ENCODE peak calls at places on chromosomes 4 and X, in nine cellular contexts. I is A549, D is lower leg skin, X is colonic mucosa, H is heart right ventricle, F is progenitor cell of endocrine pancreas, Z is kidney epithelial cell, Q is osteocyte, N is AG09319. S is an unnamed sample.

GRCh38 chr4:70927502-70928139 is 25.5 kb downstream of the MOB1B start:
- DNase-seq in I (no peak), H (no peak), X (no peak), Q (no peak), Z (no peak), N (no peak), D (no peak), F (no peak), S (no peak)

GRCh38 chr4:168309781-168310180 is 8.8 kb downstream of the DDX60 start:
- DNase-seq in N (no peak), Q (no peak), I (no peak), F (no peak), Z (no peak), H (no peak), X (no peak), D (no peak), S (no peak)

GRCh38 chrX:70044541-70045245 is 5.0 kb downstream of the AWAT2 start:
- DNase-seq in X (no peak), D (peak), I (no peak), F (no peak), N (no peak), Q (peak), H (no peak), Z (no peak), S (peak)

GRCh38 chr4:47488706-47489105 is 3.6 kb downstream of the ATP10D start:
- DNase-seq in Q (no peak), I (no peak), D (no peak), X (no peak), F (no peak), N (no peak), Z (no peak), H (no peak), S (no peak)

GRCh38 chr4:42136371-42136770 is 16.1 kb downstream of the BEND4 start:
- DNase-seq in N (no peak), Z (no peak), X (no peak), Q (no peak), I (no peak), F (no peak), H (no peak), D (no peak), S (no peak)

GRCh38 chr4:3215256-3215655 is 33.7 kb upstream of the MSANTD1 start:
- DNase-seq in I (no peak), N (no peak), Q (no peak), H (no peak), F (no peak), D (peak), X (no peak), Z (no peak), S (no peak)

GRCh38 chr4:184583738-184584502 is 65.3 kb downstream of the CASP3 start:
- DNase-seq in D (no peak), N (no peak), Q (no peak), Z (no peak), X (no peak), H (no peak), I (no peak), F (no peak), S (no peak)

GRCh38 chrX:153587342-153587741 is 11.6 kb downstream of the CCNQ start:
- DNase-seq in H (no peak), X (no peak), D (no peak), I (no peak), Q (no peak), Z (no peak), F (no peak), N (no peak), S (no peak)

GRCh38 chr4:186936496-186937375 is 213.1 kb upstream of the FAT1 start:
- DNase-seq in N (peak), X (no peak), D (no peak), H (no peak), F (no peak), Z (peak), Q (no peak), I (peak), S (no peak)

GRCh38 chr4:128386761-128387599 is 99.4 kb upstream of the PGRMC2 start:
- DNase-seq in D (peak), F (no peak), H (peak), X (peak), Z (peak), Q (peak), N (peak), I (peak), S (no peak)

GRCh38 chrX:10901290-10901633 is 209.9 kb upstream of the HCCS start:
- DNase-seq in N (no peak), X (no peak), D (no peak), Z (no peak), H (no peak), Q (no peak), I (no peak), F (no peak), S (no peak)

GRCh38 chr4:77178560-77178959 is 21.6 kb downstream of the CCNG2 start:
- DNase-seq in Z (no peak), N (no peak), H (no peak), I (no peak), X (no peak), D (no peak), F (no peak), Q (no peak), S (no peak)

DNA sequence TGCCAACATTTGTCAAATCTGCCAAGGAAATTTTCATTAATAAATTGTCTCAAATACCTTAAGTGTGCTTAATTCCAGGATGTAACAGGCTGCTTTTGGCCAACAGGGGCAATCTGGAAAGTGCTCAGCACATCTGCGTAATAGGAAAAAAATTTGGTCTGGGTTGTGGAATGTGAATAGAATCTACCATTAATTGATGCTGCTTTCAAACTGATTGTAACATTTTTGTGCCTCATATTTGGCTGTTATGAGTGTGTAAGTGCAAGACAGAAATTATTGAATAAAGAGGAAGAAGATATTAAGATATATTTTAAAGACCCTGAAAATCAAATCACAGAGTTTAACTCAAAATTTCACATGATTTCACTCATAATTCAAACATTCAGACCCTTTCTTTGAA is 41.1 kb downstream of the REELD1 start:
- DNase-seq in N (no peak), H (no peak), Z (no peak), X (no peak), I (no peak), D (no peak), F (no peak), Q (no peak), S (no peak)
- TF ChIP-seq CTCF in N (no peak), H (no peak), Z (no peak), X (no peak), I (no peak), D (no peak), F (no peak), Q (no peak), S (no peak)

GRCh38 chr4:156295676-156296075 is 342.0 kb upstream of the CTSO start:
- DNase-seq in Z (no peak), D (no peak), H (no peak), Q (no peak), N (no peak), F (no peak), I (no peak), X (no peak), S (no peak)

GRCh38 chr4:156293657-156294297 is 340.1 kb upstream of the CTSO start:
- DNase-seq in N (no peak), X (no peak), H (no peak), D (no peak), F (no peak), Z (peak), I (no peak), Q (no peak), S (no peak)

GRCh38 chr4:156298230-156298629 is 344.6 kb upstream of the CTSO start:
- DNase-seq in H (no peak), Q (no peak), N (peak), X (no peak), D (no peak), Z (peak), I (no peak), F (no peak), S (no peak)

GRCh38 chr4:156291317-156291716 is 337.7 kb upstream of the CTSO start:
- DNase-seq in X (no peak), H (no peak), Z (no peak), N (no peak), D (no peak), Q (no peak), F (no peak), I (no peak), S (no peak)

DNA sequence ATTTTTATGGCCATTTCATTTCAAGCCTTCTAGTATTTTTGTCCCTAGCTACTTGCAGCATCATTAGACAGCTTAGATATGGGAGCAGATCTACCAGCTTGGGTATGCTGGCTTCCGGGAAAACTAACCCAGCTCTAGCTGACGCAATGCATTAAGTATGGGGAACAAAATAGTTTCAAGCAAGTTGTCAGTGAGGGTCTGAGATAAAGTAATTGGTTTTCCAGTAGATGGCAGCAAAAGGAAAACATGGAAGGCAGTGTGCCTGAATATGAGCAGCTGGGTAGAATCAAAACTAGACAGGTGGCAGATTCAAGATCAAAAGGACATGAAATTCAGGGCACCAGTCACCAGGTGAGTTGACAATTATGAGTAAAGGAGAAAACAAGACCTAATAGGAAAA is 340.9 kb upstream of the CTSO start:
- DNase-seq in Z (peak), Q (no peak), X (no peak), D (no peak), I (no peak), H (no peak), N (no peak), F (no peak), S (no peak)
- TF ChIP-seq CTCF in Z (peak), Q (peak), X (no peak), D (no peak), I (peak), H (peak), N (peak), F (peak), S (peak)

DNA sequence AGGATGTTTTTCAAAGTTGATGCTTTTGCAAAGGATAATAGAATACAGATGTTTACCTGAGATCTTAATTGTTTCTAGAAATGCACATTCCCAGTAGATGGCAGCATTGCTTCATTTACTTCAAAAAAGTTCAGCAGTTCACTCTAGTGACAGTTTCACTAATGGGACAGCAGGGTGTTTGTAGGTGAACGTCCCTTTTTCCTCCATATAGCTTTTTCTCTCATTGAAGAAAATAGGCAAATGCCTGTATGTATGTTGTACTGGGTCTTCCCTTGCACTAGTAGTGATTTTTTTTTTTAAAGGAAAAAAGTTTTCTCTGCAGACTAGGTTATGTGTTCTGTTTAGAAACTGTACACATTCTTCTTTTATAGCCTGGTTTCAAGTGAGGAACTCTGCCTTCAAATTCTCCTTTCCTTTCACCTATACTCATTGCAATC is 86.2 kb downstream of the EGF start:
- DNase-seq in D (no peak), H (no peak), F (no peak), N (no peak), Q (no peak), Z (no peak), I (peak), X (peak), S (no peak)
- TF ChIP-seq CTCF in D (no peak), H (peak), F (peak), N (peak), Q (peak), Z (peak), I (peak), X (peak), S (peak)

DNA sequence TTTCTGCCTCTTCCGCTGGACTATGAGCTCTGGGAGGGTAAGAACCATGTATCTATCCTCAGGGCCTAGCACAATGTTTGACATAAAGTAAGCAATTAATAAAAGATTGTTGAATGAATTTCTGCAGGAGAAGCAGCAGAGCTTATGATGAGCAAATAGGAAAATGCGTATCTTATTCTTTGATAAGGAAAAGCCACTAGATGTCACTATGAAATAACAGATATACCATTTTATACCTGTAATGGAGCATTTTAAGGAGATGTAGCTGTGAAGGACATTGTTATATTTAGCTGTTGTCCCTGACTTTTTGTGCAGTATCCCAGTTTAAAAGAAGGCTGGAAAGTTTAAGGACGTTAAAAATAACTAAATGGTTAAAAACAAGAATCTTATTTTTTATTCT is 147.2 kb upstream of the MBNL3 start:
- DNase-seq in D (no peak), X (no peak), H (no peak), Z (no peak), Q (no peak), N (no peak), F (no peak), I (no peak), S (no peak)
- TF ChIP-seq CTCF in D (no peak), X (no peak), H (no peak), Z (no peak), Q (peak), N (peak), F (no peak), I (peak), S (peak)

GRCh38 chr4:67699603-67700002 is 1.4 kb downstream of the UBA6 start:
- DNase-seq in I (no peak), N (no peak), H (no peak), D (no peak), F (no peak), X (no peak), Q (no peak), Z (no peak), S (no peak)

GRCh38 chr4:67702166-67702565 is 1.2 kb upstream of the UBA6 start:
- DNase-seq in F (no peak), N (no peak), Z (no peak), X (no peak), D (no peak), Q (no peak), I (no peak), H (no peak), S (no peak)

GRCh38 chr4:67700119-67700873 is 659 bp downstream of the UBA6 start:
- DNase-seq in D (no peak), F (no peak), Z (no peak), I (no peak), N (no peak), X (no peak), H (no peak), Q (no peak), S (no peak)

GRCh38 chr4:67697860-67698655 is 2.9 kb downstream of the UBA6 start:
- DNase-seq in Z (no peak), I (no peak), H (no peak), F (no peak), N (no peak), X (no peak), D (no peak), Q (no peak), S (no peak)

GRCh38 chr4:67700874-67701850 is at the start of gene UBA6:
- DNase-seq in D (peak), N (peak), H (peak), X (peak), I (peak), F (peak), Z (peak), Q (peak), S (peak)
- TF ChIP-seq CTCF in D (no peak), N (peak), H (peak), X (peak), I (peak), F (peak), Z (peak), Q (peak), S (peak)

GRCh38 chr4:762211-763190 is 56.9 kb downstream of the PCGF3 start:
- DNase-seq in I (no peak), H (no peak), X (no peak), Q (no peak), D (no peak), Z (no peak), N (no peak), F (no peak), S (no peak)
- TF ChIP-seq CTCF in I (no peak), H (no peak), X (no peak), Q (peak), D (no peak), Z (peak), N (peak), F (peak), S (peak)

GRCh38 chrX:109939498-109939897 is 63.4 kb upstream of the TMEM164 start:
- DNase-seq in Q (no peak), H (no peak), D (no peak), I (no peak), Z (no peak), N (no peak), X (no peak), F (no peak), S (no peak)

GRCh38 chrX:109943740-109944092 is 59.2 kb upstream of the TMEM164 start:
- DNase-seq in H (no peak), D (no peak), F (no peak), Q (no peak), I (no peak), Z (no peak), X (no peak), N (no peak), S (no peak)

GRCh38 chrX:109940411-109940810 is 62.5 kb upstream of the TMEM164 start:
- DNase-seq in X (no peak), F (no peak), I (no peak), Q (no peak), D (no peak), H (no peak), N (no peak), Z (no peak), S (no peak)

DNA sequence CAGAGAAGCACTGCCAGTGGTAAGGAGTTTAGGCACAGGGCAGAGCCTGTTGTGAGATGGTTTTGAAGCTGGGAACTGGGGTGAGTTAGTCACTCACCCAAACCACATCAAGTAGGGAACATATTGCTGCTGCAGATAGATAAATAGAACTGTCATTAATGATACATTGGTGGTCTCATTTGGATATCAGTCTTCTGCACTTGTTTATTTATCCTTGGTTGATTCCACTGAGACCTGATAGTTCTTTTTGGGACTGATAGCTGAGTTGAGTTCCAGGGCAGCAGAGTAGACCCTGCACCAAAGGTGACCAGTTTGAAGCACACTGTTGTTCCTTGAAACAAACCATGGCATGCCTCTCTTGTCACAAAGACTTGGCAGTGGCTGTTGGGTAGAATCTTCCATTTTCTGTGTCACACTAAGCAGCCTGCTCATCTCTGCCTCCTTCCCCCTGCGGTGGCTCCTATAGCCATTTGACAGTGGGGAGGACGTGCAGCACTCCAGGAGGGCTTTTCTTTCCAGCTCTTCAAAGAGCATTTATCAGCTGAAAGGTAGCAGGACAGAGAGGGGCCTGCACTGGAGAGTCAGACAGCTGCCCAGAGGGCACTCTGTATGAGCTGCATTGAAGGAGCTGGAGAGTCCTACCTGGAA is 59.7 kb upstream of the TMEM164 start:
- DNase-seq in F (no peak), X (no peak), N (no peak), I (no peak), Q (no peak), H (no peak), Z (no peak), D (no peak), S (no peak)
- TF ChIP-seq CTCF in F (no peak), X (no peak), N (no peak), I (no peak), Q (no peak), H (no peak), Z (no peak), D (no peak), S (no peak)

S was measured in type B pancreatic cell.